ENCODE peak calls at places on chromosome X, in nine cellular contexts. One of them, this sample, is unnamed.
A peak's percentile ranks its signal among the peaks of the same experiment; 100 is the strongest.

GRCh38 chrX:140292961-140293360 is 211.9 kb downstream of the SOX3 start:
- DNase-seq in uterus: no peak
- DNase-seq in right lobe of liver: no peak
- DNase-seq in body of pancreas: no peak
- DNase-seq in A673: no peak
- DNase-seq in hepatocyte: no peak
- DNase-seq in OCI-LY7: no peak
- DNase-seq in ovary: no peak
- DNase-seq in Karpas-422: no peak
- DNase-seq in this sample: no peak

GRCh38 chrX:114964374-114964773 is 53.0 kb downstream of the IL13RA2 start:
- DNase-seq in uterus: no peak
- DNase-seq in right lobe of liver: no peak
- DNase-seq in body of pancreas: no peak
- DNase-seq in A673: no peak
- DNase-seq in hepatocyte: no peak
- DNase-seq in OCI-LY7: no peak
- DNase-seq in ovary: no peak
- DNase-seq in Karpas-422: no peak
- DNase-seq in this sample: no peak

GRCh38 chrX:51956441-51956840 is 63.0 kb downstream of the MAGED1 start:
- DNase-seq in uterus: no peak
- DNase-seq in right lobe of liver: no peak
- DNase-seq in body of pancreas: no peak
- DNase-seq in A673: no peak
- DNase-seq in hepatocyte: no peak
- DNase-seq in OCI-LY7: no peak
- DNase-seq in ovary: no peak
- DNase-seq in Karpas-422: no peak
- DNase-seq in this sample: no peak

GRCh38 chrX:24357101-24357500 is 3.3 kb upstream of the SUPT20HL1 start:
- DNase-seq in uterus: no peak
- DNase-seq in right lobe of liver: no peak
- DNase-seq in body of pancreas: no peak
- DNase-seq in A673: peak; percentile 39
- DNase-seq in hepatocyte: no peak
- DNase-seq in OCI-LY7: no peak
- DNase-seq in ovary: no peak
- DNase-seq in Karpas-422: no peak
- DNase-seq in this sample: no peak

GRCh38 chrX:133786382-133786781 is 199.0 kb downstream of the GPC3 start:
- DNase-seq in uterus: no peak
- DNase-seq in right lobe of liver: no peak
- DNase-seq in body of pancreas: no peak
- DNase-seq in A673: no peak
- DNase-seq in hepatocyte: no peak
- DNase-seq in OCI-LY7: no peak
- DNase-seq in ovary: no peak
- DNase-seq in Karpas-422: no peak
- DNase-seq in this sample: no peak

GRCh38 chrX:47148946-47149345 is 3.9 kb downstream of the RBM10 start:
- DNase-seq in uterus: no peak
- DNase-seq in right lobe of liver: no peak
- DNase-seq in body of pancreas: no peak
- DNase-seq in A673: no peak
- DNase-seq in hepatocyte: no peak
- DNase-seq in OCI-LY7: no peak
- DNase-seq in ovary: no peak
- DNase-seq in Karpas-422: no peak
- DNase-seq in this sample: no peak

GRCh38 chrX:40140706-40141499 is 43.1 kb upstream of the BCOR start:
- DNase-seq in uterus: peak; percentile 57
- DNase-seq in right lobe of liver: peak; percentile 65
- DNase-seq in body of pancreas: peak; percentile 23
- DNase-seq in A673: no peak
- DNase-seq in hepatocyte: no peak
- DNase-seq in OCI-LY7: peak; percentile 19
- DNase-seq in ovary: peak; percentile 71
- DNase-seq in Karpas-422: no peak
- DNase-seq in this sample: no peak

GRCh38 chrX:100609591-100609990 is 24.9 kb downstream of the TNMD start:
- DNase-seq in uterus: no peak
- DNase-seq in right lobe of liver: no peak
- DNase-seq in body of pancreas: no peak
- DNase-seq in A673: no peak
- DNase-seq in hepatocyte: no peak
- DNase-seq in OCI-LY7: no peak
- DNase-seq in ovary: no peak
- DNase-seq in Karpas-422: no peak
- DNase-seq in this sample: no peak

GRCh38 chrX:137746289-137746688 is 180.4 kb downstream of the ZIC3 start:
- DNase-seq in uterus: no peak
- DNase-seq in right lobe of liver: no peak
- DNase-seq in body of pancreas: no peak
- DNase-seq in A673: no peak
- DNase-seq in hepatocyte: no peak
- DNase-seq in OCI-LY7: no peak
- DNase-seq in ovary: no peak
- DNase-seq in Karpas-422: no peak
- DNase-seq in this sample: no peak

GRCh38 chrX:120647127-120647526 is 17.3 kb upstream of the C1GALT1C1 start:
- DNase-seq in uterus: no peak
- DNase-seq in right lobe of liver: no peak
- DNase-seq in body of pancreas: no peak
- DNase-seq in A673: no peak
- DNase-seq in hepatocyte: no peak
- DNase-seq in OCI-LY7: no peak
- DNase-seq in ovary: no peak
- DNase-seq in Karpas-422: no peak
- DNase-seq in this sample: no peak

GRCh38 chrX:106973433-106974149 is 26.4 kb downstream of the MORC4 start:
- DNase-seq in uterus: no peak
- DNase-seq in right lobe of liver: no peak
- DNase-seq in body of pancreas: no peak
- DNase-seq in A673: no peak
- DNase-seq in hepatocyte: no peak
- DNase-seq in OCI-LY7: no peak
- DNase-seq in ovary: no peak
- DNase-seq in Karpas-422: no peak
- DNase-seq in this sample: no peak

GRCh38 chrX:9019151-9019550 is 14.8 kb downstream of the FAM9B start:
- DNase-seq in uterus: no peak
- DNase-seq in right lobe of liver: no peak
- DNase-seq in body of pancreas: no peak
- DNase-seq in A673: no peak
- DNase-seq in hepatocyte: no peak
- DNase-seq in OCI-LY7: no peak
- DNase-seq in ovary: no peak
- DNase-seq in Karpas-422: no peak
- DNase-seq in this sample: no peak

GRCh38 chrX:72094894-72095293 is 36.8 kb downstream of the RTL5 start:
- DNase-seq in uterus: no peak
- DNase-seq in right lobe of liver: no peak
- DNase-seq in body of pancreas: peak; percentile 14
- DNase-seq in A673: no peak
- DNase-seq in hepatocyte: peak; percentile 43
- DNase-seq in OCI-LY7: no peak
- DNase-seq in ovary: no peak
- DNase-seq in Karpas-422: peak; percentile 68
- DNase-seq in this sample: no peak

GRCh38 chrX:74248889-74249288 is 55.1 kb upstream of the ZCCHC13 start:
- DNase-seq in uterus: no peak
- DNase-seq in right lobe of liver: no peak
- DNase-seq in body of pancreas: no peak
- DNase-seq in A673: no peak
- DNase-seq in hepatocyte: peak; percentile 18
- DNase-seq in OCI-LY7: no peak
- DNase-seq in ovary: no peak
- DNase-seq in Karpas-422: no peak
- DNase-seq in this sample: no peak

GRCh38 chrX:119266364-119266995 is 30.4 kb downstream of the PGRMC1 start:
- DNase-seq in uterus: no peak
- DNase-seq in right lobe of liver: no peak
- DNase-seq in body of pancreas: peak; percentile 39
- DNase-seq in A673: peak; percentile 36
- DNase-seq in hepatocyte: peak; percentile 43
- DNase-seq in OCI-LY7: peak; percentile 21
- DNase-seq in ovary: no peak
- DNase-seq in Karpas-422: peak; percentile 63
- DNase-seq in this sample: no peak

GRCh38 chrX:23503835-23504539 is 163.3 kb upstream of the PRDX4 start:
- DNase-seq in uterus: no peak
- DNase-seq in right lobe of liver: peak; percentile 64
- DNase-seq in body of pancreas: peak; percentile 95
- DNase-seq in A673: no peak
- DNase-seq in hepatocyte: peak; percentile 89
- DNase-seq in OCI-LY7: no peak
- DNase-seq in ovary: no peak
- DNase-seq in Karpas-422: peak; percentile 36
- DNase-seq in this sample: peak; percentile 65

GRCh38 chrX:44071070-44071645 is 98.0 kb upstream of the NDP start:
- DNase-seq in uterus: no peak
- DNase-seq in right lobe of liver: no peak
- DNase-seq in body of pancreas: no peak
- DNase-seq in A673: no peak
- DNase-seq in hepatocyte: no peak
- DNase-seq in OCI-LY7: no peak
- DNase-seq in ovary: no peak
- DNase-seq in Karpas-422: no peak
- DNase-seq in this sample: no peak

GRCh38 chrX:40157228-40158035 is 59.7 kb upstream of the BCOR start:
- DNase-seq in uterus: no peak
- DNase-seq in right lobe of liver: peak; percentile 35
- DNase-seq in body of pancreas: no peak
- DNase-seq in A673: no peak
- DNase-seq in hepatocyte: no peak
- DNase-seq in OCI-LY7: peak; percentile 25
- DNase-seq in ovary: no peak
- DNase-seq in Karpas-422: no peak
- DNase-seq in this sample: no peak

GRCh38 chrX:39965051-39965573 is 132.6 kb downstream of the BCOR start:
- DNase-seq in uterus: no peak
- DNase-seq in right lobe of liver: no peak
- DNase-seq in body of pancreas: no peak
- DNase-seq in A673: no peak
- DNase-seq in hepatocyte: no peak
- DNase-seq in OCI-LY7: no peak
- DNase-seq in ovary: no peak
- DNase-seq in Karpas-422: no peak
- DNase-seq in this sample: no peak

GRCh38 chrX:57367649-57368048 is 81.1 kb downstream of the FAAH2 start:
- DNase-seq in uterus: no peak
- DNase-seq in right lobe of liver: no peak
- DNase-seq in body of pancreas: no peak
- DNase-seq in A673: no peak
- DNase-seq in hepatocyte: peak; percentile 5
- DNase-seq in OCI-LY7: no peak
- DNase-seq in ovary: no peak
- DNase-seq in Karpas-422: no peak
- DNase-seq in this sample: no peak

GRCh38 chrX:144732588-144732987 is 514.7 kb upstream of the SPANXN1 start:
- DNase-seq in uterus: no peak
- DNase-seq in right lobe of liver: no peak
- DNase-seq in body of pancreas: no peak
- DNase-seq in A673: no peak
- DNase-seq in hepatocyte: no peak
- DNase-seq in OCI-LY7: no peak
- DNase-seq in ovary: no peak
- DNase-seq in Karpas-422: no peak
- DNase-seq in this sample: no peak

GRCh38 chrX:155871934-155872333 is 9.2 kb upstream of the VAMP7 start:
- DNase-seq in uterus: no peak
- DNase-seq in right lobe of liver: no peak
- DNase-seq in body of pancreas: no peak
- DNase-seq in A673: no peak
- DNase-seq in hepatocyte: no peak
- DNase-seq in OCI-LY7: no peak
- DNase-seq in ovary: no peak
- DNase-seq in Karpas-422: no peak
- DNase-seq in this sample: no peak

GRCh38 chrX:153494061-153494460 is 719 bp upstream of the BGN start:
- DNase-seq in uterus: no peak
- DNase-seq in right lobe of liver: no peak
- DNase-seq in body of pancreas: no peak
- DNase-seq in A673: no peak
- DNase-seq in hepatocyte: no peak
- DNase-seq in OCI-LY7: no peak
- DNase-seq in ovary: no peak
- DNase-seq in Karpas-422: no peak
- DNase-seq in this sample: no peak
- H3K27ac ChIP-seq in uterus: peak overlapping the region; percentile 82
- H3K27ac ChIP-seq in right lobe of liver: no peak overlapping the region
- H3K27ac ChIP-seq in body of pancreas: no peak overlapping the region
- H3K27ac ChIP-seq in A673: peak overlapping the region; percentile 42
- H3K27ac ChIP-seq in hepatocyte: peak overlapping the region; percentile 70
- H3K27ac ChIP-seq in OCI-LY7: no peak overlapping the region
- H3K27ac ChIP-seq in ovary: no peak overlapping the region
- H3K27ac ChIP-seq in Karpas-422: no peak overlapping the region
- H3K27ac ChIP-seq in this sample: no peak overlapping the region

GRCh38 chrX:132689741-132690140 is 200.9 kb upstream of the MBNL3 start:
- DNase-seq in uterus: no peak
- DNase-seq in right lobe of liver: no peak
- DNase-seq in body of pancreas: no peak
- DNase-seq in A673: peak; percentile 11
- DNase-seq in hepatocyte: no peak
- DNase-seq in OCI-LY7: no peak
- DNase-seq in ovary: no peak
- DNase-seq in Karpas-422: no peak
- DNase-seq in this sample: no peak
- H3K27ac ChIP-seq in uterus: no peak overlapping the region
- H3K27ac ChIP-seq in right lobe of liver: no peak overlapping the region
- H3K27ac ChIP-seq in body of pancreas: no peak overlapping the region
- H3K27ac ChIP-seq in A673: no peak overlapping the region
- H3K27ac ChIP-seq in hepatocyte: no peak overlapping the region
- H3K27ac ChIP-seq in OCI-LY7: no peak overlapping the region
- H3K27ac ChIP-seq in ovary: no peak overlapping the region
- H3K27ac ChIP-seq in Karpas-422: no peak overlapping the region
- H3K27ac ChIP-seq in this sample: no peak overlapping the region

GRCh38 chrX:17086317-17086716 is 139.9 kb downstream of the REPS2 start:
- DNase-seq in uterus: no peak
- DNase-seq in right lobe of liver: no peak
- DNase-seq in body of pancreas: no peak
- DNase-seq in A673: no peak
- DNase-seq in hepatocyte: no peak
- DNase-seq in OCI-LY7: no peak
- DNase-seq in ovary: no peak
- DNase-seq in Karpas-422: no peak
- DNase-seq in this sample: no peak
- H3K27ac ChIP-seq in uterus: no peak overlapping the region
- H3K27ac ChIP-seq in right lobe of liver: no peak overlapping the region
- H3K27ac ChIP-seq in body of pancreas: no peak overlapping the region
- H3K27ac ChIP-seq in A673: no peak overlapping the region
- H3K27ac ChIP-seq in hepatocyte: no peak overlapping the region
- H3K27ac ChIP-seq in OCI-LY7: no peak overlapping the region
- H3K27ac ChIP-seq in ovary: no peak overlapping the region
- H3K27ac ChIP-seq in Karpas-422: no peak overlapping the region
- H3K27ac ChIP-seq in this sample: no peak overlapping the region

DNA sequence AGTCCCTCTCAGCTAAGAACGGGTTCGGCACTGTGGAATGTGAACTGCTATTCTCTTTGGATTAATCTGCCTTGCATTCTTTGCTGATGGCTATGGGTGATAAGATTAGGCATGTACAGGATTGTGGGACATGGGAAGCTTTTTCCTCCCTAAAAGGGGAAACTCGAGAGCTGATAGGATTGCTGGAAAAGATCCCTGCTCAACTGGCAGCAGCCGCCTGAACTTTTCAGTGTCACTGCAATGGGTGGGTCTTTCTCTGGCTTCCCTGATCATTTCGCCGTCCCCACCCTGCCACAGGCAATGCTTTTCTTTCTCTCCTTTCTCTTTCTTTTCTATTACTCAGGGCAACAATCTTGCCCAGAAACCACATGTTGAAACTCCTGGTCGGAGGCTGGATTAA is 20.5 kb downstream of the PAGE2 start:
- DNase-seq in uterus: no peak
- DNase-seq in right lobe of liver: no peak
- DNase-seq in body of pancreas: no peak
- DNase-seq in A673: no peak
- DNase-seq in hepatocyte: no peak
- DNase-seq in OCI-LY7: no peak
- DNase-seq in ovary: no peak
- DNase-seq in Karpas-422: no peak
- DNase-seq in this sample: no peak
- H3K27ac ChIP-seq in uterus: no peak overlapping the region
- H3K27ac ChIP-seq in right lobe of liver: no peak overlapping the region
- H3K27ac ChIP-seq in body of pancreas: peak overlapping the region; percentile 50
- H3K27ac ChIP-seq in A673: no peak overlapping the region
- H3K27ac ChIP-seq in hepatocyte: peak overlapping the region; percentile 39
- H3K27ac ChIP-seq in OCI-LY7: no peak overlapping the region
- H3K27ac ChIP-seq in ovary: no peak overlapping the region
- H3K27ac ChIP-seq in Karpas-422: no peak overlapping the region
- H3K27ac ChIP-seq in this sample: no peak overlapping the region

This sample was measured in epithelial cell of prostate.